ENCODE peak calls at places on chromosomes 2 and 18, in six cellular contexts. One of them, this sample, is unnamed.

GRCh38 chr18:74288730-74289129 is 3.0 kb downstream of the CYB5A start:
- DNase-seq in neural progenitor cell: no peak
- DNase-seq in AG10803: peak
- DNase-seq in A172: no peak
- DNase-seq in NCI-H524: no peak
- DNase-seq in stimulated activated CD8-positive, alpha-beta memory T cell treated with anti-CD3 and anti-CD28 coated beads, Interleukin-15, amount 100 ng/mL, for 24 hours: no peak
- DNase-seq in this sample: no peak

GRCh38 chr2:2389215-2389614 is 58.1 kb upstream of the MYT1L start:
- DNase-seq in neural progenitor cell: no peak
- DNase-seq in AG10803: no peak
- DNase-seq in A172: no peak
- DNase-seq in NCI-H524: no peak
- DNase-seq in stimulated activated CD8-positive, alpha-beta memory T cell treated with anti-CD3 and anti-CD28 coated beads, Interleukin-15, amount 100 ng/mL, for 24 hours: no peak
- DNase-seq in this sample: no peak

GRCh38 chr2:119706196-119706595 is 27.2 kb downstream of the TMEM177 start:
- DNase-seq in neural progenitor cell: no peak
- DNase-seq in AG10803: no peak
- DNase-seq in A172: no peak
- DNase-seq in NCI-H524: peak
- DNase-seq in stimulated activated CD8-positive, alpha-beta memory T cell treated with anti-CD3 and anti-CD28 coated beads, Interleukin-15, amount 100 ng/mL, for 24 hours: no peak
- DNase-seq in this sample: no peak

GRCh38 chr2:164954954-164955701 is at the start of gene SLC38A11:
- DNase-seq in neural progenitor cell: no peak
- DNase-seq in AG10803: peak
- DNase-seq in A172: no peak
- DNase-seq in NCI-H524: no peak
- DNase-seq in stimulated activated CD8-positive, alpha-beta memory T cell treated with anti-CD3 and anti-CD28 coated beads, Interleukin-15, amount 100 ng/mL, for 24 hours: no peak
- DNase-seq in this sample: peak

GRCh38 chr2:159996792-159997546 is 65.4 kb downstream of the PLA2R1 start:
- DNase-seq in neural progenitor cell: no peak
- DNase-seq in AG10803: peak
- DNase-seq in A172: no peak
- DNase-seq in NCI-H524: no peak
- DNase-seq in stimulated activated CD8-positive, alpha-beta memory T cell treated with anti-CD3 and anti-CD28 coated beads, Interleukin-15, amount 100 ng/mL, for 24 hours: no peak
- DNase-seq in this sample: peak

GRCh38 chr2:220946552-220946951 is 625.6 kb downstream of the EPHA4 start:
- DNase-seq in neural progenitor cell: no peak
- DNase-seq in AG10803: no peak
- DNase-seq in A172: no peak
- DNase-seq in NCI-H524: no peak
- DNase-seq in stimulated activated CD8-positive, alpha-beta memory T cell treated with anti-CD3 and anti-CD28 coated beads, Interleukin-15, amount 100 ng/mL, for 24 hours: no peak
- DNase-seq in this sample: no peak

GRCh38 chr2:71609958-71610357 is 156.6 kb downstream of the DYSF start:
- DNase-seq in neural progenitor cell: no peak
- DNase-seq in AG10803: peak
- DNase-seq in A172: peak
- DNase-seq in NCI-H524: peak
- DNase-seq in stimulated activated CD8-positive, alpha-beta memory T cell treated with anti-CD3 and anti-CD28 coated beads, Interleukin-15, amount 100 ng/mL, for 24 hours: no peak
- DNase-seq in this sample: peak

GRCh38 chr2:237968048-237968862 is 1.4 kb downstream of the UBE2F start:
- DNase-seq in neural progenitor cell: no peak
- DNase-seq in AG10803: peak
- DNase-seq in A172: peak
- DNase-seq in NCI-H524: peak
- DNase-seq in stimulated activated CD8-positive, alpha-beta memory T cell treated with anti-CD3 and anti-CD28 coated beads, Interleukin-15, amount 100 ng/mL, for 24 hours: no peak
- DNase-seq in this sample: peak

GRCh38 chr18:28153485-28154065 is 23.4 kb downstream of the CDH2 start:
- DNase-seq in neural progenitor cell: no peak
- DNase-seq in AG10803: peak
- DNase-seq in A172: no peak
- DNase-seq in NCI-H524: peak
- DNase-seq in stimulated activated CD8-positive, alpha-beta memory T cell treated with anti-CD3 and anti-CD28 coated beads, Interleukin-15, amount 100 ng/mL, for 24 hours: no peak
- DNase-seq in this sample: no peak

GRCh38 chr2:222827417-222827816 is 33.4 kb upstream of the ACSL3 start:
- DNase-seq in neural progenitor cell: no peak
- DNase-seq in AG10803: no peak
- DNase-seq in A172: no peak
- DNase-seq in NCI-H524: no peak
- DNase-seq in stimulated activated CD8-positive, alpha-beta memory T cell treated with anti-CD3 and anti-CD28 coated beads, Interleukin-15, amount 100 ng/mL, for 24 hours: no peak
- DNase-seq in this sample: no peak

GRCh38 chr2:55721601-55722215 is 28.1 kb upstream of the PNPT1 start:
- DNase-seq in neural progenitor cell: no peak
- DNase-seq in AG10803: no peak
- DNase-seq in A172: no peak
- DNase-seq in NCI-H524: no peak
- DNase-seq in stimulated activated CD8-positive, alpha-beta memory T cell treated with anti-CD3 and anti-CD28 coated beads, Interleukin-15, amount 100 ng/mL, for 24 hours: no peak
- DNase-seq in this sample: peak

GRCh38 chr2:119644186-119644585 is 34.8 kb upstream of the TMEM177 start:
- DNase-seq in neural progenitor cell: no peak
- DNase-seq in AG10803: no peak
- DNase-seq in A172: peak
- DNase-seq in NCI-H524: no peak
- DNase-seq in stimulated activated CD8-positive, alpha-beta memory T cell treated with anti-CD3 and anti-CD28 coated beads, Interleukin-15, amount 100 ng/mL, for 24 hours: no peak
- DNase-seq in this sample: no peak

GRCh38 chr2:129885735-129886134 is 93.7 kb upstream of the RAB6C start:
- DNase-seq in neural progenitor cell: peak
- DNase-seq in AG10803: no peak
- DNase-seq in A172: no peak
- DNase-seq in NCI-H524: peak
- DNase-seq in stimulated activated CD8-positive, alpha-beta memory T cell treated with anti-CD3 and anti-CD28 coated beads, Interleukin-15, amount 100 ng/mL, for 24 hours: no peak
- DNase-seq in this sample: peak

GRCh38 chr2:225995788-225996476 is 596.4 kb downstream of the NYAP2 start:
- DNase-seq in neural progenitor cell: no peak
- DNase-seq in AG10803: peak
- DNase-seq in A172: peak
- DNase-seq in NCI-H524: no peak
- DNase-seq in stimulated activated CD8-positive, alpha-beta memory T cell treated with anti-CD3 and anti-CD28 coated beads, Interleukin-15, amount 100 ng/mL, for 24 hours: no peak
- DNase-seq in this sample: peak

GRCh38 chr2:193303464-193303863 is 1108.7 kb upstream of the TMEFF2 start:
- DNase-seq in neural progenitor cell: no peak
- DNase-seq in AG10803: no peak
- DNase-seq in A172: no peak
- DNase-seq in NCI-H524: no peak
- DNase-seq in stimulated activated CD8-positive, alpha-beta memory T cell treated with anti-CD3 and anti-CD28 coated beads, Interleukin-15, amount 100 ng/mL, for 24 hours: no peak
- DNase-seq in this sample: no peak

GRCh38 chr18:21972281-21972680 is 197.1 kb upstream of the GATA6 start:
- DNase-seq in neural progenitor cell: no peak
- DNase-seq in AG10803: no peak
- DNase-seq in A172: no peak
- DNase-seq in NCI-H524: no peak
- DNase-seq in stimulated activated CD8-positive, alpha-beta memory T cell treated with anti-CD3 and anti-CD28 coated beads, Interleukin-15, amount 100 ng/mL, for 24 hours: no peak
- DNase-seq in this sample: no peak

GRCh38 chr18:23176701-23177432 is 41.6 kb downstream of the CABLES1 start:
- DNase-seq in neural progenitor cell: no peak
- DNase-seq in AG10803: no peak
- DNase-seq in A172: no peak
- DNase-seq in NCI-H524: no peak
- DNase-seq in stimulated activated CD8-positive, alpha-beta memory T cell treated with anti-CD3 and anti-CD28 coated beads, Interleukin-15, amount 100 ng/mL, for 24 hours: no peak
- DNase-seq in this sample: no peak

GRCh38 chr2:135190799-135191198 is 138.7 kb downstream of the RAB3GAP1 start:
- DNase-seq in neural progenitor cell: no peak
- DNase-seq in AG10803: peak
- DNase-seq in A172: no peak
- DNase-seq in NCI-H524: no peak
- DNase-seq in stimulated activated CD8-positive, alpha-beta memory T cell treated with anti-CD3 and anti-CD28 coated beads, Interleukin-15, amount 100 ng/mL, for 24 hours: no peak
- DNase-seq in this sample: no peak

GRCh38 chr18:29418136-29418535 is 1241.2 kb upstream of the CDH2 start:
- DNase-seq in neural progenitor cell: no peak
- DNase-seq in AG10803: peak
- DNase-seq in A172: peak
- DNase-seq in NCI-H524: no peak
- DNase-seq in stimulated activated CD8-positive, alpha-beta memory T cell treated with anti-CD3 and anti-CD28 coated beads, Interleukin-15, amount 100 ng/mL, for 24 hours: no peak
- DNase-seq in this sample: no peak

GRCh38 chr2:86225581-86225980 is 26.3 kb downstream of the MRPL35 start:
- DNase-seq in neural progenitor cell: no peak
- DNase-seq in AG10803: no peak
- DNase-seq in A172: no peak
- DNase-seq in NCI-H524: no peak
- DNase-seq in stimulated activated CD8-positive, alpha-beta memory T cell treated with anti-CD3 and anti-CD28 coated beads, Interleukin-15, amount 100 ng/mL, for 24 hours: no peak
- DNase-seq in this sample: no peak

GRCh38 chr2:72032481-72033041 is 115.1 kb downstream of the CYP26B1 start:
- DNase-seq in neural progenitor cell: no peak
- DNase-seq in AG10803: no peak
- DNase-seq in A172: no peak
- DNase-seq in NCI-H524: no peak
- DNase-seq in stimulated activated CD8-positive, alpha-beta memory T cell treated with anti-CD3 and anti-CD28 coated beads, Interleukin-15, amount 100 ng/mL, for 24 hours: no peak
- DNase-seq in this sample: no peak

GRCh38 chr2:151523825-151524224 is 114.1 kb downstream of the RIF1 start:
- DNase-seq in neural progenitor cell: no peak
- DNase-seq in AG10803: no peak
- DNase-seq in A172: peak
- DNase-seq in NCI-H524: no peak
- DNase-seq in stimulated activated CD8-positive, alpha-beta memory T cell treated with anti-CD3 and anti-CD28 coated beads, Interleukin-15, amount 100 ng/mL, for 24 hours: no peak
- DNase-seq in this sample: no peak

GRCh38 chr2:191749181-191749540 is 71.2 kb downstream of the NABP1 start:
- DNase-seq in neural progenitor cell: no peak
- DNase-seq in AG10803: no peak
- DNase-seq in A172: no peak
- DNase-seq in NCI-H524: no peak
- DNase-seq in stimulated activated CD8-positive, alpha-beta memory T cell treated with anti-CD3 and anti-CD28 coated beads, Interleukin-15, amount 100 ng/mL, for 24 hours: no peak
- DNase-seq in this sample: no peak

GRCh38 chr18:57738078-57738477 is 65.0 kb downstream of the ATP8B1 start:
- DNase-seq in neural progenitor cell: no peak
- DNase-seq in AG10803: no peak
- DNase-seq in A172: no peak
- DNase-seq in NCI-H524: no peak
- DNase-seq in stimulated activated CD8-positive, alpha-beta memory T cell treated with anti-CD3 and anti-CD28 coated beads, Interleukin-15, amount 100 ng/mL, for 24 hours: no peak
- DNase-seq in this sample: no peak

GRCh38 chr2:152166633-152167032 is 8.9 kb downstream of the STAM2 start:
- DNase-seq in neural progenitor cell: no peak
- DNase-seq in AG10803: peak
- DNase-seq in A172: no peak
- DNase-seq in NCI-H524: no peak
- DNase-seq in stimulated activated CD8-positive, alpha-beta memory T cell treated with anti-CD3 and anti-CD28 coated beads, Interleukin-15, amount 100 ng/mL, for 24 hours: no peak
- DNase-seq in this sample: no peak

GRCh38 chr2:100339823-100340222 is 17.5 kb upstream of the LONRF2 start:
- DNase-seq in neural progenitor cell: no peak
- DNase-seq in AG10803: no peak
- DNase-seq in A172: no peak
- DNase-seq in NCI-H524: peak
- DNase-seq in stimulated activated CD8-positive, alpha-beta memory T cell treated with anti-CD3 and anti-CD28 coated beads, Interleukin-15, amount 100 ng/mL, for 24 hours: no peak
- DNase-seq in this sample: no peak

GRCh38 chr18:74598350-74599001 is 806 bp downstream of the ZNF407 start:
- DNase-seq in neural progenitor cell: peak
- DNase-seq in AG10803: peak
- DNase-seq in A172: peak
- DNase-seq in NCI-H524: peak
- DNase-seq in stimulated activated CD8-positive, alpha-beta memory T cell treated with anti-CD3 and anti-CD28 coated beads, Interleukin-15, amount 100 ng/mL, for 24 hours: peak
- DNase-seq in this sample: peak

GRCh38 chr2:1585635-1586034 is 158.7 kb downstream of the PXDN start:
- DNase-seq in neural progenitor cell: no peak
- DNase-seq in AG10803: no peak
- DNase-seq in A172: no peak
- DNase-seq in NCI-H524: no peak
- DNase-seq in stimulated activated CD8-positive, alpha-beta memory T cell treated with anti-CD3 and anti-CD28 coated beads, Interleukin-15, amount 100 ng/mL, for 24 hours: no peak
- DNase-seq in this sample: no peak

GRCh38 chr2:151637284-151637781 is 96.9 kb downstream of the NEB start:
- DNase-seq in neural progenitor cell: no peak
- DNase-seq in AG10803: no peak
- DNase-seq in A172: no peak
- DNase-seq in NCI-H524: no peak
- DNase-seq in stimulated activated CD8-positive, alpha-beta memory T cell treated with anti-CD3 and anti-CD28 coated beads, Interleukin-15, amount 100 ng/mL, for 24 hours: peak
- DNase-seq in this sample: peak

GRCh38 chr2:188978291-188979081 is 4.3 kb downstream of the COL3A1 start:
- DNase-seq in neural progenitor cell: peak
- DNase-seq in AG10803: peak
- DNase-seq in A172: peak
- DNase-seq in NCI-H524: peak
- DNase-seq in stimulated activated CD8-positive, alpha-beta memory T cell treated with anti-CD3 and anti-CD28 coated beads, Interleukin-15, amount 100 ng/mL, for 24 hours: no peak
- DNase-seq in this sample: peak